ENCODE peak calls at places on chromosome 6, in five cellular contexts. Q is activated T-helper 2 cell treated with anti-CD3 and anti-CD28 coated beads, Interferon-gamma antibody, Interleukin-2, Interleukin-4, amounts not matched to agents 10 μg/mL and 5 μg/mL and 100 μg/mL, durations not matched to agents 14 hours and 24 hours and 36 hours; L is effector memory CD4-positive, alpha-beta T cell; R is GM03348; O is NAMALWA. F is an unnamed sample.

GRCh38 chr6:139853302-139853992 is 479.0 kb upstream of the CITED2 start:
- DNase-seq in L (no peak), R (no peak), O (no peak), Q (no peak), F (peak)

GRCh38 chr6:52399511-52400315 is 20.4 kb upstream of the EFHC1 start:
- DNase-seq in R (peak), Q (no peak), L (no peak), O (peak), F (peak)

GRCh38 chr6:136113736-136114173 is 136.4 kb downstream of the MTFR2 start:
- DNase-seq in Q (peak), L (no peak), R (peak), O (peak), F (peak)

GRCh38 chr6:89630488-89630887 is 8.1 kb downstream of the LYRM2 start:
- DNase-seq in L (no peak), Q (no peak), O (no peak), R (no peak), F (no peak)

GRCh38 chr6:90610291-90610670 is 23.4 kb upstream of the MAP3K7 start:
- DNase-seq in L (no peak), Q (no peak), O (no peak), R (peak), F (peak)

GRCh38 chr6:1524040-1524480 is 85.7 kb upstream of the FOXC1 start:
- DNase-seq in Q (peak), L (peak), O (no peak), R (peak), F (peak)

GRCh38 chr6:148925701-148926100 is 178.9 kb downstream of the UST start:
- DNase-seq in R (no peak), Q (no peak), L (no peak), O (no peak), F (no peak)

GRCh38 chr6:135393289-135393688 is 104.3 kb downstream of the AHI1 start:
- DNase-seq in L (no peak), O (no peak), R (no peak), Q (no peak), F (no peak)

GRCh38 chr6:83479389-83479788 is 32.9 kb upstream of the PRSS35 start:
- DNase-seq in R (no peak), L (no peak), Q (no peak), O (no peak), F (no peak)